ENCODE peak calls at places on chromosome 17, in nine cellular contexts. X is T-cell; Q is NCI-H460; O is hepatic stellate cell; G is GM18507; S is SK-N-DZ; R is germinal center; W is stimulated activated CD8-positive, alpha-beta memory T cell treated with anti-CD3 and anti-CD28 coated beads, Interleukin-2, amount 100 ng/mL, for 48 hours; V is nucleus accumbens. D is an unnamed sample.

GRCh38 chr17:45639297-45639849 is 144.7 kb upstream of the CRHR1 start:
- DNase-seq in X (no peak), Q (no peak), O (no peak), G (no peak), S (no peak), R (no peak), W (no peak), V (no peak), D (no peak)

GRCh38 chr17:63919311-63919723 is 678 bp upstream of the GH1 start:
- DNase-seq in X (peak), Q (peak), O (peak), G (peak), S (peak), R (peak), W (peak), V (peak), D (peak)

GRCh38 chr17:78979780-78980623 is at the start of gene LGALS3BP:
- DNase-seq in X (no peak), Q (peak), O (peak), G (no peak), S (peak), R (no peak), W (no peak), V (peak), D (no peak)

GRCh38 chr17:81391964-81392908 is 3.0 kb upstream of the BAHCC1 start:
- DNase-seq in X (no peak), Q (no peak), O (peak), G (no peak), S (no peak), R (no peak), W (no peak), V (peak), D (no peak)

GRCh38 chr17:37458805-37459204 is 30.9 kb upstream of the DUSP14 start:
- DNase-seq in X (no peak), Q (no peak), O (no peak), G (no peak), S (no peak), R (no peak), W (no peak), V (no peak), D (no peak)

GRCh38 chr17:9026741-9027140 is 5.4 kb downstream of the NTN1 start:
- DNase-seq in X (no peak), Q (no peak), O (no peak), G (no peak), S (no peak), R (no peak), W (no peak), V (no peak), D (no peak)

GRCh38 chr17:82648165-82648668 is at the start of gene WDR45B:
- DNase-seq in X (peak), Q (peak), O (peak), G (peak), S (peak), R (peak), W (peak), V (peak), D (peak)

GRCh38 chr17:49021768-49022103 is 24.6 kb downstream of the IGF2BP1 start:
- DNase-seq in X (no peak), Q (no peak), O (no peak), G (no peak), S (no peak), R (no peak), W (no peak), V (no peak), D (no peak)

GRCh38 chr17:43090022-43090421 is 35.1 kb downstream of the BRCA1 start:
- DNase-seq in X (no peak), Q (no peak), O (no peak), G (no peak), S (no peak), R (no peak), W (no peak), V (no peak), D (no peak)

GRCh38 chr17:10360578-10360977 is 12.2 kb downstream of the MYH13 start:
- DNase-seq in X (no peak), Q (no peak), O (no peak), G (no peak), S (no peak), R (no peak), W (no peak), V (no peak), D (no peak)

GRCh38 chr17:73289549-73290254 is 22.1 kb downstream of the CDC42EP4 start:
- DNase-seq in X (no peak), Q (no peak), O (no peak), G (no peak), S (no peak), R (no peak), W (no peak), V (no peak), D (no peak)

GRCh38 chr17:835263-835662 is 53.1 kb downstream of the MRM3 start:
- DNase-seq in X (no peak), Q (no peak), O (peak), G (no peak), S (no peak), R (no peak), W (no peak), V (no peak), D (no peak)

GRCh38 chr17:59038734-59039133 is 67.9 kb downstream of the TRIM37 start:
- DNase-seq in X (no peak), Q (no peak), O (no peak), G (no peak), S (no peak), R (no peak), W (no peak), V (no peak), D (no peak)

GRCh38 chr17:62671553-62671952 is 44.1 kb downstream of the MRC2 start:
- DNase-seq in X (no peak), Q (no peak), O (no peak), G (no peak), S (peak), R (no peak), W (no peak), V (no peak), D (no peak)

GRCh38 chr17:72927760-72928159 is 164.7 kb downstream of the SLC39A11 start:
- DNase-seq in X (no peak), Q (no peak), O (no peak), G (no peak), S (no peak), R (no peak), W (no peak), V (no peak), D (no peak)

GRCh38 chr17:42803074-42803883 is 4.6 kb downstream of the CNTD1 start:
- DNase-seq in X (no peak), Q (no peak), O (no peak), G (no peak), S (no peak), R (no peak), W (no peak), V (no peak), D (no peak)

GRCh38 chr17:5011928-5012327 is 14.2 kb downstream of the KIF1C start:
- DNase-seq in X (no peak), Q (no peak), O (no peak), G (no peak), S (no peak), R (no peak), W (no peak), V (no peak), D (no peak)